ENCODE peak calls at places on chromosome 18, in five cellular contexts. H is ovary, A is upper lobe of left lung, X is A549, T is tibial nerve. J is an unnamed sample.

GRCh38 chr18:8726281-8726680 is 20.9 kb downstream of the MTCL1 start:
- DNase-seq in H (no peak), A (no peak), X (no peak), T (no peak), J (no peak)

GRCh38 chr18:13180614-13181375 is 37.8 kb upstream of the LDLRAD4 start:
- DNase-seq in H (no peak), A (no peak), X (no peak), T (no peak), J (no peak)

GRCh38 chr18:41645600-41646360 is 309.3 kb upstream of the PIK3C3 start:
- DNase-seq in H (no peak), A (no peak), X (no peak), T (no peak), J (no peak)

GRCh38 chr18:63150326-63150725 is 169.2 kb downstream of the BCL2 start:
- DNase-seq in H (no peak), A (no peak), X (no peak), T (no peak), J (no peak)

GRCh38 chr18:75638223-75638596 is 210.7 kb upstream of the SMIM21 start:
- DNase-seq in H (no peak), A (no peak), X (no peak), T (no peak), J (no peak)

GRCh38 chr18:79531386-79531785 is 135.7 kb downstream of the NFATC1 start:
- DNase-seq in H (peak; percentile 28), A (peak; percentile 14), X (no peak), T (peak; percentile 10), J (peak; percentile 62)

GRCh38 chr18:26422472-26423162 is 125.7 kb downstream of the KCTD1 start:
- DNase-seq in H (no peak), A (no peak), X (no peak), T (no peak), J (peak; percentile 26)

GRCh38 chr18:2746274-2746673 is 90.7 kb downstream of the SMCHD1 start:
- DNase-seq in H (no peak), A (no peak), X (no peak), T (no peak), J (no peak)

GRCh38 chr18:12765586-12765985 is 62.7 kb downstream of the PSMG2 start:
- DNase-seq in H (no peak), A (no peak), X (no peak), T (no peak), J (no peak)

GRCh38 chr18:37393221-37393828 is 172.3 kb downstream of the CELF4 start:
- DNase-seq in H (no peak), A (no peak), X (no peak), T (no peak), J (no peak)

GRCh38 chr18:13420969-13421686 is 202.6 kb downstream of the LDLRAD4 start:
- DNase-seq in H (no peak), A (no peak), X (no peak), T (no peak), J (peak; percentile 49)

GRCh38 chr18:44937985-44938384 is 257.3 kb downstream of the SETBP1 start:
- DNase-seq in H (no peak), A (no peak), X (no peak), T (no peak), J (no peak)

GRCh38 chr18:56565596-56566355 is 72.6 kb downstream of the TXNL1 start:
- DNase-seq in H (no peak), A (no peak), X (no peak), T (no peak), J (no peak)

GRCh38 chr18:27595121-27595848 is 410.2 kb upstream of the CHST9 start:
- DNase-seq in H (no peak), A (no peak), X (no peak), T (no peak), J (no peak)

GRCh38 chr18:23635283-23636040 is 27.2 kb downstream of the ANKRD29 start:
- DNase-seq in H (no peak), A (no peak), X (no peak), T (no peak), J (no peak)

GRCh38 chr18:33369711-33370449 is 70.6 kb downstream of the CCDC178 start:
- DNase-seq in H (no peak), A (no peak), X (peak; percentile 1), T (no peak), J (no peak)

GRCh38 chr18:44474067-44474411 is 206.6 kb upstream of the SETBP1 start:
- DNase-seq in H (no peak), A (no peak), X (no peak), T (no peak), J (no peak)

GRCh38 chr18:62209046-62209445 is 22.0 kb downstream of the RELCH start:
- DNase-seq in H (no peak), A (no peak), X (no peak), T (no peak), J (no peak)

GRCh38 chr18:32576296-32576916 is 105.7 kb upstream of the GAREM1 start:
- DNase-seq in H (no peak), A (no peak), X (peak; percentile 13), T (no peak), J (no peak)

GRCh38 chr18:73653836-73654235 is 493.8 kb downstream of the FBXO15 start:
- DNase-seq in H (no peak), A (no peak), X (no peak), T (no peak), J (no peak)

GRCh38 chr18:63119647-63120046 is 199.9 kb downstream of the BCL2 start:
- DNase-seq in H (no peak), A (no peak), X (peak; percentile 11), T (no peak), J (no peak)

GRCh38 chr18:64436111-64436510 is 287.2 kb upstream of the LINC00305 start:
- DNase-seq in H (no peak), A (no peak), X (no peak), T (no peak), J (no peak)

GRCh38 chr18:53553030-53553429 is 671.4 kb downstream of the MBD2 start:
- DNase-seq in H (no peak), A (no peak), X (no peak), T (no peak), J (no peak)

GRCh38 chr18:52499646-52500045 is 159.6 kb downstream of the DCC start:
- DNase-seq in H (no peak), A (no peak), X (peak; percentile 88), T (no peak), J (no peak)

GRCh38 chr18:63819780-63820179 is 44.6 kb downstream of the SERPINB7 start:
- DNase-seq in H (no peak), A (no peak), X (no peak), T (no peak), J (no peak)

GRCh38 chr18:74457043-74457742 is at the start of gene DIPK1C:
- DNase-seq in H (no peak), A (no peak), X (peak; percentile 7), T (no peak), J (no peak)

GRCh38 chr18:72089432-72089831 is 454.7 kb downstream of the CBLN2 start:
- DNase-seq in H (no peak), A (no peak), X (no peak), T (no peak), J (no peak)

GRCh38 chr18:1526996-1527395 is 622.3 kb downstream of the ADCYAP1 start:
- DNase-seq in H (no peak), A (no peak), X (no peak), T (no peak), J (no peak)

GRCh38 chr18:22683196-22683676 is 249.9 kb upstream of the RBBP8 start:
- DNase-seq in H (peak; percentile 74), A (peak; percentile 55), X (peak; percentile 96), T (no peak), J (peak; percentile 91)

GRCh38 chr18:36849288-36850011 is 20.5 kb downstream of the KIAA1328 start:
- DNase-seq in H (no peak), A (no peak), X (no peak), T (no peak), J (no peak)

GRCh38 chr18:50358844-50359243 is 16.0 kb upstream of the SKA1 start:
- DNase-seq in H (no peak), A (no peak), X (no peak), T (no peak), J (no peak)

GRCh38 chr18:50350699-50351098 is 24.1 kb upstream of the SKA1 start:
- DNase-seq in H (no peak), A (no peak), X (no peak), T (no peak), J (no peak)

GRCh38 chr18:50359806-50360205 is 15.0 kb upstream of the SKA1 start:
- DNase-seq in H (no peak), A (no peak), X (no peak), T (no peak), J (no peak)

GRCh38 chr18:50356036-50356945 is 18.6 kb upstream of the SKA1 start:
- DNase-seq in H (no peak), A (no peak), X (no peak), T (no peak), J (no peak)
- TF ChIP-seq EP300 in H (no peak), A (no peak), X (no peak), T (no peak), J (no peak)

GRCh38 chr18:39843546-39843945 is 2111.5 kb upstream of the PIK3C3 start:
- DNase-seq in H (no peak), A (no peak), X (no peak), T (no peak), J (no peak)

GRCh38 chr18:39840406-39840805 is 2114.6 kb upstream of the PIK3C3 start:
- DNase-seq in H (no peak), A (no peak), X (no peak), T (no peak), J (no peak)

GRCh38 chr18:39842042-39842791 is 2112.8 kb upstream of the PIK3C3 start:
- DNase-seq in H (no peak), A (no peak), X (no peak), T (no peak), J (no peak)

GRCh38 chr18:39839782-39840181 is 2115.3 kb upstream of the PIK3C3 start:
- DNase-seq in H (no peak), A (no peak), X (no peak), T (no peak), J (no peak)

GRCh38 chr18:39841133-39842041 is 2113.6 kb upstream of the PIK3C3 start:
- DNase-seq in H (peak; percentile 45), A (peak; percentile 41), X (peak; percentile 62), T (no peak), J (peak; percentile 78)
- TF ChIP-seq CTCF in H (no peak), A (no peak), X (peak; percentile 53), T (no peak), J (no peak)

DNA sequence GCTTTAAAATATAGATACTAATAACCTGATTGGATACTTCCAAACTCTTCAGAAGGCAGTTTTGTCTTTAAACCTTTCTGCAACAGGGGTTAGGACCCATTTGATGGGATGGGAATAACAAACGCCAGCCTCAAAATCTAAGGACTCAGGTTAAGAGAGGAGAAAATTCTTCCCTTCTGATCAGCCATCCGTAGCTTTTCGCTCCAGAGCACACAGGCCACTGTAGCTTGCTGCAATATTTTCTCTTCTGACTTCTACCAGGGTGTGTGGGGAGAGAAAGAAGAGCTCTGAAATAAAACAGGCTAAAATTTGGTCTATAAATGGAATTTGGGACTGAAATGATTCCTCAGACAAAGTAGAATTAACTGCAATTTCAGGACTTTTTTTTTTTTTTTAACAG is 95.1 kb downstream of the ALPK2 start:
- DNase-seq in H (no peak), A (no peak), X (no peak), T (no peak), J (no peak)
- TF ChIP-seq EP300 in H (no peak), A (no peak), X (no peak), T (no peak), J (no peak)

DNA sequence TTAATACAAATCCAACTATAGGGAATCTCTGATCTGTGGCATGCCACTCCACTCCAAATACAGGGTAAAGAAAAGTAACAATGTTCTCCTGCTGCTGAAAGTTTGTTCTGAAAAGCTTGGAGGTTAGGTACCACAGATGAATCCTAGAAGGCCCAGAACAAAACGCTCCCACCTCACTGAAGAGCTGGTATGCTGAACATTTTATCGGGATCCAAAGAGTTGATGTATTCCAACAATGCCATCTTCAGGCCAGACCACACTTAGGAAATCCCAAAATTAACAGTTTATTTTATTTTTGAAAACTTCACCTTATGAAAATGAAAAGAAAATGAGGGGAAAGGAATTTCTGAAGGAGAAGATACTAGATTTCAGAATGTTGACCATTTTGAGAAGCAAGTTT is 145.1 kb upstream of the CDH19 start:
- DNase-seq in H (no peak), A (no peak), X (peak; percentile 29), T (no peak), J (no peak)
- TF ChIP-seq CTCF in H (no peak), A (no peak), X (peak; percentile 34), T (peak; percentile 20), J (no peak)

J was measured in sigmoid colon.